ENCODE peak calls at places on chromosome 10, in five cellular contexts. S is coronary artery, X is hepatocyte, B is fibroblast of pulmonary artery, L is fibroblast of lung. T is an unnamed sample.

GRCh38 chr10:50336140-50336539 is 84.8 kb upstream of the ASAH2 start:
- DNase-seq in S (no peak), X (no peak), B (no peak), L (no peak), T (no peak)

GRCh38 chr10:102650655-102651454 is 6.6 kb downstream of the TRIM8 start:
- DNase-seq in S (no peak), X (no peak), B (no peak), L (no peak), T (no peak)

GRCh38 chr10:93058139-93058538 is 2.5 kb upstream of the CYP26C1 start:
- DNase-seq in S (no peak), X (no peak), B (no peak), L (no peak), T (no peak)

GRCh38 chr10:68261132-68261856 is 29.4 kb upstream of the ATOH7 start:
- DNase-seq in S (no peak), X (no peak), B (no peak), L (no peak), T (no peak)

GRCh38 chr10:86918022-86918471 is 39.4 kb downstream of the MMRN2 start:
- DNase-seq in S (no peak), X (no peak), B (peak), L (peak), T (no peak)

GRCh38 chr10:68047554-68048327 is 27.3 kb downstream of the HERC4 start:
- DNase-seq in S (no peak), X (no peak), B (peak), L (no peak), T (no peak)

GRCh38 chr10:4650572-4650971 is 175.4 kb upstream of the AKR1E2 start:
- DNase-seq in S (no peak), X (peak), B (no peak), L (peak), T (peak)

GRCh38 chr10:6987536-6987945 is 407.5 kb upstream of the PRKCQ start:
- DNase-seq in S (no peak), X (no peak), B (no peak), L (no peak), T (no peak)

GRCh38 chr10:4512557-4513286 is 313.3 kb upstream of the AKR1E2 start:
- DNase-seq in S (no peak), X (peak), B (peak), L (peak), T (peak)

GRCh38 chr10:124510536-124511158 is 49.0 kb downstream of the LHPP start:
- DNase-seq in S (no peak), X (no peak), B (no peak), L (no peak), T (no peak)

GRCh38 chr10:129332476-129332875 is 134.6 kb upstream of the MGMT start:
- DNase-seq in S (no peak), X (peak), B (peak), L (peak), T (no peak)
- TF ChIP-seq CTCF in S (no peak), X (peak), B (peak), L (peak), T (no peak)

GRCh38 chr10:8513155-8514147 is 459.0 kb downstream of the GATA3 start:
- DNase-seq in S (no peak), X (no peak), B (no peak), L (no peak), T (no peak)
- TF ChIP-seq CTCF in S (no peak), X (no peak), B (no peak), L (no peak), T (no peak)

DNA sequence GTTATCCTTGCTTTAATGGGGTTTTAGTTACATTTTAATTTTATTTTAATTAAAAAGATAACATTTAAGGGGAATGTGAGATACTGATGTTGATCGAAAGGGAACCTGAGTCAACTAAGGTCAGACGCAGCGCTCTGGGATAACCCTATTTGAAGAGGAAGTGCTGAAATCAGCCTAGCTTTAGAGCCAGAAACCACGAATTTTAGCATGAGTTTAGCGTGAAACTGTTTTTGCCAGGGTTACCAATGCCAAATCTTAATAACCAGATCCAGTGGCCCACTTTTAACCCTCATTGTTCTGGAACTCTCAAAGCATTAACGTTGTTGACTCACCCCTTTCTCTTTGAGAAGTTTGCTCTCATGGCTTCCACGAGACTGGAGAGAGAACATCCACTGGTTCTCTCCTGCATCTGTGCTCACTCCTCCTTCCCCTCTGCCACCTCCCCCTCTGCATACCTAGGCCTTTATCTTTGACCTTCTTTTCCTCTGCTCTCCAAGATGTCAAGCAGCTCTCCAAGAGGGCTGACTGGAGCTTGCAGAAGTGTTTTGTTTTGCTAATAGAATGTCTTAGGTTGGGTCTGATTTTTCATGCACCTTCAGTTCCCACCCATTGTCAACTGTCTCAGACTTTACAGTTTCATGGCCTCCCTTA is 198.3 kb upstream of the CELF2 start:
- DNase-seq in S (no peak), X (no peak), B (no peak), L (no peak), T (peak)
- TF ChIP-seq CTCF in S (no peak), X (no peak), B (no peak), L (no peak), T (no peak)

GRCh38 chr10:104256335-104257080 is 1.8 kb downstream of the GSTO1 start:
- DNase-seq in S (no peak), X (no peak), B (peak), L (peak), T (peak)

GRCh38 chr10:104253106-104253505 is 1.6 kb upstream of the GSTO1 start:
- DNase-seq in S (no peak), X (peak), B (no peak), L (no peak), T (no peak)

GRCh38 chr10:104255244-104255981 is 721 bp downstream of the GSTO1 start:
- DNase-seq in S (no peak), X (peak), B (peak), L (peak), T (peak)

GRCh38 chr10:104253576-104254410 is 899 bp upstream of the GSTO1 start:
- DNase-seq in S (no peak), X (no peak), B (no peak), L (no peak), T (no peak)

DNA sequence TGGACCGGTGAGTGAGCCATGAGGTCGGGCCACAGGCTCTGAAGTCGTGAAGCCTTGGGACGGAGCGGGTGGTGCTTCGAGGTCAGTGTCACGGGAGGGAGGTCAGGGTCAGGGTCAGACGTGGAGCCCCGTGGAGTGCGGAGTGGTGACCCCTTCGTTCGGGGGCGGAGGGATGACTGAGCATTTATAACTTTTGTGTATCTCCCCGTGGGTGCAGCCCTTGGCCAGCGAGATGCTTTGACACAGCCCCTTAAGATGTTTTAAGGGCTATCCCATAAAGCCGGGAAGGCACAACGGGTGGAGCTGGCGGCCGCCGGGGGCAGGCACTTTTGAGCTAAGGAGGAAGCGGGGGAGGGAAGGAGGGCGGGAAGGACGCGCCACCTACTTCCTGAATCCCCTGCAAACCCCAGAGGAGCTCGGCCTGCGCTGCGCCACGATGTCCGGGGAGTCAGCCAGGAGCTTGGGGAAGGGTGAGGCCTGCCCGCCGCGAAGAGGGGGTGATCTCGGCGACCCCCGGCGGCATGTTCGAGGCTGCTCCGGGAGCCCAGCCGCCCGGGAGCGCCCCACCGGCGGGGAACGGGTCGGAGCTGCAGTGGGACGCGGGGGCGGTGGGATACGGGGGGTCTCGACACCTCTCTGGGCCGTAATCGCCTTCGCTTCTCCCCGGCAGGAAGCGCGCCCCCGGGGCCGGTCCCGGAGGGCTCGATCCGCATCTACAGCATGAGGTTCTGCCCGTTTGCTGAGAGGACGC is at the start of gene GSTO1:
- DNase-seq in S (peak), X (peak), B (peak), L (peak), T (peak)
- TF ChIP-seq CTCF in S (no peak), X (no peak), B (no peak), L (no peak), T (peak)

GRCh38 chr10:33067917-33068316 is 109.9 kb upstream of the ITGB1 start:
- DNase-seq in S (no peak), X (no peak), B (no peak), L (no peak), T (no peak)

GRCh38 chr10:33067481-33067880 is 109.5 kb upstream of the ITGB1 start:
- DNase-seq in S (no peak), X (no peak), B (peak), L (peak), T (peak)

GRCh38 chr10:33064706-33065105 is 106.7 kb upstream of the ITGB1 start:
- DNase-seq in S (no peak), X (no peak), B (peak), L (no peak), T (peak)

GRCh38 chr10:33065111-33065510 is 107.1 kb upstream of the ITGB1 start:
- DNase-seq in S (no peak), X (no peak), B (peak), L (peak), T (no peak)

DNA sequence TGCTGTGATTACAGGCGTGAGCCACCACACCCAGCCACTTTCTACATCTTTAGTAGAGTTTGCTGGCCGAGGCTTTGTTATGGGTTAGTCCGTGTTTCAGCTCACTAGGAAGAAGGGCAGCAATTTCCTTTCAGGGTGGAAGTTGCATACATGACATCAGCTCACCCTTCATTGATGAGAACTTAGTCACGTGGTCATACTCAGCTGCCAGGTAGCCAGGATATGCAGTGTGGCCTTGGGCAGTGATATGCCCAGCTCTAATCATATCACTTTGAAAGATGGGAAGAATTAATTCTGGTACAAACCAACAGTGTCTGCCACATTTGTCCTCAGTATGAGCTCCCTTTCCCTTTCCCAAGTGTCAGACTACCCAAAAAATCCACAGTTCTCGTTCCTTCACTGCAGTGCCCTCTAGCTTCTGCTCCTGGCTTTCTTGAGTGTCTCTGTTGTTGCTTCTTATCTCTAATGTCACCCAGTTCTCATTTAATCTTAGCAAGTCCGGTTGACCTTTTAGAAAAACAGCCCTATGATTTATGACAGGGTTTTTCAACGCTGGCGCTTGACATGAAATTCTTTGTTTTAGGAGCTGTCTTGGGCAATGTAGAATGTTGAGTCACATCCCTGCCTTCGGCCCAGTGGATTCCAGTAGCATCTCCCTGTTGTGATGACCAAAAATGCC is 108.7 kb upstream of the ITGB1 start:
- DNase-seq in S (no peak), X (peak), B (peak), L (peak), T (peak)
- TF ChIP-seq CTCF in S (no peak), X (peak), B (peak), L (peak), T (peak)

GRCh38 chr10:130545122-130545521 is 408.9 kb downstream of the GLRX3 start:
- DNase-seq in S (no peak), X (no peak), B (no peak), L (no peak), T (no peak)
- TF ChIP-seq CTCF in S (no peak), X (no peak), B (no peak), L (no peak), T (no peak)

DNA sequence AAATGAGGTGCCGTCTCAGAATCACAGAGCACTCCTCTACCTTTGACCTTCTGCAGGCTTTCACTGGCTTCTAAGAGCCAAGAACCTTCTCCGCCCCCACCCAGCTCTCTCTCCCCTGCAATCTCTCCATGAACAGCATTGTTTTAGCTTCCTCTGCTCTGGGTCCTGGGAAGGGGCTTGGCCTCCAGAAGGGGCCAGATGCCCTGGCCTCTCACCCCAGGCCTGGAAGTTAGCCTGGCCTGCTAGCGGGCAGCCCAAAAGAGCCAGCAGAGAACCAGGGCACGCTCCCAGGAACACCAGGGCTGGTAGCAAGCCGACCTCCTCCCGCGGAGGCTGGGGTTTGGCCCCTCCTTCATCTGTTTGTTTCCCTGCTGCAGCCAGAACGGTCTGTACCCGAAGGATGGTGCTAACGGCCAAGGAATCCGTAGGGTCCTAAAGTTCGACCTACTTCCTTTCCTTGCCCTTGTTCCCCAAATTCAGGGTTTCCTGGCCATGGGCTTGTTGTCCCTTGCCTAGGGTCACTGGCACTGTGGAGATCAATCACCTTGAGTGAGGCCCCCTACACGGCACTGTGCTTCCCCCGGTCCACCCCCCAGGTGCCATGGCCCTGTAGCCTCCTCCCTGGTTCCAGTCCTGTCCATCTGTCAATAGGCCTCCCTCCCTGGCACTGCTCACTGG is 18.7 kb upstream of the DDIT4 start:
- DNase-seq in S (peak), X (peak), B (peak), L (peak), T (peak)
- TF ChIP-seq CTCF in S (no peak), X (no peak), B (no peak), L (no peak), T (no peak)

DNA sequence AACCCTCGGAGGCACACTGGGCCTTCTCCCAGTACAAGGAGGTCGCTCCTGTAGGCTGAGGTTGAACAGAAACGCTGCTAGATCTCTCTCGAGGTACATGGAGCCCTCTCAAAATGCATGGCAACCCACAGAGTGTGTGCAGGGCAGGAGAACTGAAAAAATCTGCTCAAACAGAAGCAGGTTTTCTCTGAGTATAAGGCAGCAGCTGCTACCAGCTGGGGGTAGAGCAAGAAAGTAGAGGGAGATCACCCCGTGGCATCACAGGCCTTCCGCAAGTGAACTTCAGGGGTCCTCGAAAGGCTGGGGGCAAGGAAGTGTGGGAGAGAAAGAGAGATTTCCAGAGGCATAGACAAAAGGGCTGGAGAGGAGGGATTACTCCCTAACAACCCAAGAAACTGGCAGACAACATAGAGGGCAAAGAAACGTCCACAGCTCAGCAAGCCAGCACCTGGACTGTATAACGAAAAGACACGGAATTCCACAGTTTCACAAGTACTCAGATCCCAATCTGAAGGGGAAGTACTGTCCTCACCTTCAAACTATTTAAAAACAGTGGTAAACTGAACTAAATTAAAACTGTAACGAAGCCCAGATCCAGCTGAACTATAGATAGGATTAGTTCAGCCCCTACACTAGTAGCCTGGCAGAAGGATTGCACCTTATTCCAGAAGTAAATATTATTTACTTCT is 299.2 kb downstream of the IPMK start:
- DNase-seq in S (no peak), X (no peak), B (no peak), L (no peak), T (no peak)
- TF ChIP-seq CTCF in S (no peak), X (no peak), B (no peak), L (no peak), T (no peak)

GRCh38 chr10:71705582-71705981 is 14.0 kb downstream of the C10orf105 start:
- DNase-seq in S (no peak), X (no peak), B (no peak), L (no peak), T (no peak)
- TF ChIP-seq CTCF in S (no peak), X (no peak), B (no peak), L (no peak), T (no peak)